ENCODE peak calls at places on chromosomes 1 and 21, in five cellular contexts. One of them, this sample, is unnamed.

GRCh38 chr1:179550753-179551682 is 24.7 kb downstream of the NPHS2 start:
- DNase-seq in fibroblast of lung: peak
- DNase-seq in nephron progenitor cell: no peak
- DNase-seq in dorsolateral prefrontal cortex: no peak
- DNase-seq in kidney: no peak
- DNase-seq in this sample: no peak

GRCh38 chr1:182391028-182391361 is 595 bp downstream of the GLUL start:
- DNase-seq in nephron progenitor cell: no peak
- DNase-seq in fibroblast of lung: no peak
- DNase-seq in kidney: no peak
- DNase-seq in dorsolateral prefrontal cortex: no peak
- DNase-seq in this sample: no peak

GRCh38 chr1:56189946-56190920 is 389.1 kb downstream of the PLPP3 start:
- DNase-seq in kidney: no peak
- DNase-seq in fibroblast of lung: no peak
- DNase-seq in nephron progenitor cell: no peak
- DNase-seq in dorsolateral prefrontal cortex: no peak
- DNase-seq in this sample: no peak

GRCh38 chr1:233627823-233628222 is 13.9 kb downstream of the KCNK1 start:
- DNase-seq in nephron progenitor cell: no peak
- DNase-seq in kidney: no peak
- DNase-seq in fibroblast of lung: no peak
- DNase-seq in dorsolateral prefrontal cortex: no peak
- DNase-seq in this sample: no peak

GRCh38 chr1:241972703-241973375 is 15.3 kb downstream of the BECN2 start:
- DNase-seq in nephron progenitor cell: peak
- DNase-seq in fibroblast of lung: no peak
- DNase-seq in dorsolateral prefrontal cortex: no peak
- DNase-seq in kidney: no peak
- DNase-seq in this sample: no peak

GRCh38 chr1:96214982-96215381 is 506.6 kb upstream of the PTBP2 start:
- DNase-seq in fibroblast of lung: peak
- DNase-seq in nephron progenitor cell: no peak
- DNase-seq in kidney: no peak
- DNase-seq in dorsolateral prefrontal cortex: no peak
- DNase-seq in this sample: no peak

GRCh38 chr1:29461115-29461739 is 224.9 kb downstream of the PTPRU start:
- DNase-seq in dorsolateral prefrontal cortex: no peak
- DNase-seq in nephron progenitor cell: no peak
- DNase-seq in fibroblast of lung: no peak
- DNase-seq in kidney: no peak
- DNase-seq in this sample: no peak

GRCh38 chr1:227449051-227449450 is 114.3 kb upstream of the ZNF678 start:
- DNase-seq in dorsolateral prefrontal cortex: no peak
- DNase-seq in fibroblast of lung: peak
- DNase-seq in kidney: peak
- DNase-seq in nephron progenitor cell: peak
- DNase-seq in this sample: peak

GRCh38 chr1:174021611-174022079 is 512 bp downstream of the RC3H1 start:
- DNase-seq in fibroblast of lung: peak
- DNase-seq in dorsolateral prefrontal cortex: no peak
- DNase-seq in nephron progenitor cell: no peak
- DNase-seq in kidney: peak
- DNase-seq in this sample: peak

GRCh38 chr21:41066086-41066938 is 101.6 kb upstream of the BACE2 start:
- DNase-seq in kidney: no peak
- DNase-seq in fibroblast of lung: no peak
- DNase-seq in nephron progenitor cell: no peak
- DNase-seq in dorsolateral prefrontal cortex: no peak
- DNase-seq in this sample: no peak

GRCh38 chr1:102580806-102581205 is 527.5 kb downstream of the COL11A1 start:
- DNase-seq in kidney: no peak
- DNase-seq in fibroblast of lung: no peak
- DNase-seq in nephron progenitor cell: no peak
- DNase-seq in dorsolateral prefrontal cortex: no peak
- DNase-seq in this sample: no peak

GRCh38 chr1:31760901-31761470 is 3.2 kb downstream of the ADGRB2 start:
- DNase-seq in fibroblast of lung: peak
- DNase-seq in nephron progenitor cell: peak
- DNase-seq in kidney: peak
- DNase-seq in dorsolateral prefrontal cortex: peak
- DNase-seq in this sample: peak

GRCh38 chr21:41610042-41610839 is 102.3 kb upstream of the TMPRSS2 start:
- DNase-seq in nephron progenitor cell: peak
- DNase-seq in kidney: no peak
- DNase-seq in fibroblast of lung: peak
- DNase-seq in dorsolateral prefrontal cortex: no peak
- DNase-seq in this sample: peak

GRCh38 chr1:35499652-35500176 is 57.5 kb downstream of the KIAA0319L start:
- DNase-seq in nephron progenitor cell: no peak
- DNase-seq in dorsolateral prefrontal cortex: no peak
- DNase-seq in fibroblast of lung: no peak
- DNase-seq in kidney: no peak
- DNase-seq in this sample: no peak

GRCh38 chr1:162357681-162358266 is 18.9 kb downstream of the SPATA46 start:
- DNase-seq in dorsolateral prefrontal cortex: no peak
- DNase-seq in kidney: no peak
- DNase-seq in nephron progenitor cell: no peak
- DNase-seq in fibroblast of lung: peak
- DNase-seq in this sample: no peak

GRCh38 chr1:90391116-90391515 is 326.0 kb downstream of the BARHL2 start:
- DNase-seq in fibroblast of lung: no peak
- DNase-seq in kidney: no peak
- DNase-seq in dorsolateral prefrontal cortex: no peak
- DNase-seq in nephron progenitor cell: no peak
- DNase-seq in this sample: no peak

GRCh38 chr1:3732747-3733602 is 19.3 kb upstream of the CCDC27 start:
- DNase-seq in kidney: no peak
- DNase-seq in nephron progenitor cell: peak
- DNase-seq in dorsolateral prefrontal cortex: no peak
- DNase-seq in fibroblast of lung: no peak
- DNase-seq in this sample: no peak

GRCh38 chr1:182175340-182176068 is 114.0 kb upstream of the ZNF648 start:
- DNase-seq in kidney: no peak
- DNase-seq in nephron progenitor cell: no peak
- DNase-seq in fibroblast of lung: no peak
- DNase-seq in dorsolateral prefrontal cortex: no peak
- DNase-seq in this sample: no peak

GRCh38 chr1:84353665-84354064 is 44.6 kb upstream of the DNASE2B start:
- DNase-seq in nephron progenitor cell: no peak
- DNase-seq in kidney: no peak
- DNase-seq in dorsolateral prefrontal cortex: no peak
- DNase-seq in fibroblast of lung: peak
- DNase-seq in this sample: no peak

GRCh38 chr21:38297193-38297592 is 40.4 kb downstream of the KCNJ15 start:
- DNase-seq in kidney: no peak
- DNase-seq in fibroblast of lung: peak
- DNase-seq in dorsolateral prefrontal cortex: no peak
- DNase-seq in nephron progenitor cell: no peak
- DNase-seq in this sample: no peak

GRCh38 chr1:31793086-31793485 is 22.7 kb downstream of the SPOCD1 start:
- DNase-seq in nephron progenitor cell: no peak
- DNase-seq in kidney: peak
- DNase-seq in fibroblast of lung: no peak
- DNase-seq in dorsolateral prefrontal cortex: peak
- DNase-seq in this sample: no peak

GRCh38 chr1:116909511-116910378 is at the start of gene PTGFRN:
- DNase-seq in nephron progenitor cell: peak
- DNase-seq in kidney: peak
- DNase-seq in dorsolateral prefrontal cortex: peak
- DNase-seq in fibroblast of lung: peak
- DNase-seq in this sample: peak

GRCh38 chr1:218415726-218416125 is 70.6 kb downstream of the TGFB2 start:
- DNase-seq in kidney: no peak
- DNase-seq in dorsolateral prefrontal cortex: no peak
- DNase-seq in nephron progenitor cell: no peak
- DNase-seq in fibroblast of lung: no peak
- DNase-seq in this sample: no peak

GRCh38 chr21:29221259-29221744 is 77.4 kb upstream of the BACH1 start:
- DNase-seq in fibroblast of lung: peak
- DNase-seq in kidney: no peak
- DNase-seq in nephron progenitor cell: no peak
- DNase-seq in dorsolateral prefrontal cortex: no peak
- DNase-seq in this sample: no peak

GRCh38 chr1:98467584-98467983 is 193.9 kb upstream of the SNX7 start:
- DNase-seq in fibroblast of lung: peak
- DNase-seq in dorsolateral prefrontal cortex: no peak
- DNase-seq in nephron progenitor cell: no peak
- DNase-seq in kidney: no peak
- DNase-seq in this sample: no peak

GRCh38 chr21:33291686-33292085 is 25.5 kb downstream of the IL10RB start:
- DNase-seq in dorsolateral prefrontal cortex: no peak
- DNase-seq in fibroblast of lung: no peak
- DNase-seq in kidney: no peak
- DNase-seq in nephron progenitor cell: no peak
- DNase-seq in this sample: no peak

GRCh38 chr21:32336711-32337110 is 38.1 kb downstream of the MRAP start:
- DNase-seq in nephron progenitor cell: no peak
- DNase-seq in dorsolateral prefrontal cortex: no peak
- DNase-seq in fibroblast of lung: no peak
- DNase-seq in kidney: no peak
- DNase-seq in this sample: no peak

DNA sequence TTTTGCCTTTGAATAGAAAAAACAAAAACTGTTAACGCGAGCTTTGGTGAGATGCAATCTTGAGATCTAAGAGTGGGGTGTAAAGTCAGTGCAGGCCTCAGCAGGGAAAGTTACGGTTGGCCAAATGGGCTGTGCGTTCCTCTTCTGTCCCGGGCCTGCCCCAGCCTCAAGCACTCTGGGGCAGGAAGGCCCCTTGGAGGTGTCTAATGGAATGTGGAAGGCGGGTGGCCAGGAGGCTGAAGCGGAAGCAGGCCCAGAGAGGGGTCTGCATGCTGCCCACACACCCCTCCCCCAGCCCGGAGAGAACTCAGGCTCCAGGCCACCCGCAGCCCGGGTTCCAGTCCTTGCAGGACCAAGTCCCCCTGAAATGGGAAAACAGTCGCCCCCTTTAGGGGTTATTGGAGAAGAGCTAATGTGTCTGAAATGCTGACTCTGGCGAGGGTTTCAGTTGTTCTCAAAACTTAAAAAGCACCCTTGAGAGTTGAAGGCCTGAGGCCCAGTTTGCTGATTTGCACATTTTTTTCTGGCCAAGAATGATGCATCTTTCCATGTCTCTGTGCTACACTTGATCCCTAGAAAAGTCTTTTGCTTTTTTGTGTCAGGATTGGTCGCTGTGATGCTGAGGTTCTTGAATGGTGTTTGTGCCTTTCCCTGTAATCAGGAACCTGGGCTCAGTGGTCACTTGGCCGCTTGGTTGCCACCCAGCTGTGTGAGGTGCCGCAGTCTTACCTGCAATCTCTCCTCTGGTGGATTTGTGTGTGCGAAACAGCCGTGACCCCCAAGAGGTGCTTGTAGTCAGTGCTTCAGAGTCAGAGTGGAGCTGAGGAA is 2.0 kb downstream of the COL18A1 start:
- DNase-seq in dorsolateral prefrontal cortex: no peak
- DNase-seq in fibroblast of lung: no peak
- DNase-seq in kidney: peak
- DNase-seq in nephron progenitor cell: peak
- DNase-seq in this sample: no peak
- TF ChIP-seq CTCF in dorsolateral prefrontal cortex: no peak
- TF ChIP-seq CTCF in fibroblast of lung: no peak
- TF ChIP-seq CTCF in kidney: no peak
- TF ChIP-seq CTCF in nephron progenitor cell: no peak
- TF ChIP-seq CTCF in this sample: no peak

GRCh38 chr1:17485280-17485679 is 45.8 kb upstream of the RCC2 start:
- DNase-seq in nephron progenitor cell: peak
- DNase-seq in dorsolateral prefrontal cortex: no peak
- DNase-seq in kidney: no peak
- DNase-seq in fibroblast of lung: peak
- DNase-seq in this sample: no peak
- TF ChIP-seq CTCF in nephron progenitor cell: peak
- TF ChIP-seq CTCF in dorsolateral prefrontal cortex: peak
- TF ChIP-seq CTCF in kidney: peak
- TF ChIP-seq CTCF in fibroblast of lung: peak
- TF ChIP-seq CTCF in this sample: peak

GRCh38 chr1:6360517-6360916 is 33.0 kb downstream of the ACOT7 start:
- DNase-seq in dorsolateral prefrontal cortex: no peak
- DNase-seq in kidney: no peak
- DNase-seq in fibroblast of lung: no peak
- DNase-seq in nephron progenitor cell: no peak
- DNase-seq in this sample: no peak

GRCh38 chr1:6361124-6361775 is 32.3 kb downstream of the ACOT7 start:
- DNase-seq in fibroblast of lung: no peak
- DNase-seq in nephron progenitor cell: no peak
- DNase-seq in dorsolateral prefrontal cortex: no peak
- DNase-seq in kidney: no peak
- DNase-seq in this sample: no peak

GRCh38 chr1:6358757-6359567 is 34.6 kb downstream of the ACOT7 start:
- DNase-seq in dorsolateral prefrontal cortex: no peak
- DNase-seq in fibroblast of lung: peak
- DNase-seq in kidney: peak
- DNase-seq in nephron progenitor cell: no peak
- DNase-seq in this sample: no peak

GRCh38 chr1:6358144-6358624 is 35.4 kb downstream of the ACOT7 start:
- DNase-seq in dorsolateral prefrontal cortex: no peak
- DNase-seq in nephron progenitor cell: no peak
- DNase-seq in kidney: no peak
- DNase-seq in fibroblast of lung: no peak
- DNase-seq in this sample: no peak

DNA sequence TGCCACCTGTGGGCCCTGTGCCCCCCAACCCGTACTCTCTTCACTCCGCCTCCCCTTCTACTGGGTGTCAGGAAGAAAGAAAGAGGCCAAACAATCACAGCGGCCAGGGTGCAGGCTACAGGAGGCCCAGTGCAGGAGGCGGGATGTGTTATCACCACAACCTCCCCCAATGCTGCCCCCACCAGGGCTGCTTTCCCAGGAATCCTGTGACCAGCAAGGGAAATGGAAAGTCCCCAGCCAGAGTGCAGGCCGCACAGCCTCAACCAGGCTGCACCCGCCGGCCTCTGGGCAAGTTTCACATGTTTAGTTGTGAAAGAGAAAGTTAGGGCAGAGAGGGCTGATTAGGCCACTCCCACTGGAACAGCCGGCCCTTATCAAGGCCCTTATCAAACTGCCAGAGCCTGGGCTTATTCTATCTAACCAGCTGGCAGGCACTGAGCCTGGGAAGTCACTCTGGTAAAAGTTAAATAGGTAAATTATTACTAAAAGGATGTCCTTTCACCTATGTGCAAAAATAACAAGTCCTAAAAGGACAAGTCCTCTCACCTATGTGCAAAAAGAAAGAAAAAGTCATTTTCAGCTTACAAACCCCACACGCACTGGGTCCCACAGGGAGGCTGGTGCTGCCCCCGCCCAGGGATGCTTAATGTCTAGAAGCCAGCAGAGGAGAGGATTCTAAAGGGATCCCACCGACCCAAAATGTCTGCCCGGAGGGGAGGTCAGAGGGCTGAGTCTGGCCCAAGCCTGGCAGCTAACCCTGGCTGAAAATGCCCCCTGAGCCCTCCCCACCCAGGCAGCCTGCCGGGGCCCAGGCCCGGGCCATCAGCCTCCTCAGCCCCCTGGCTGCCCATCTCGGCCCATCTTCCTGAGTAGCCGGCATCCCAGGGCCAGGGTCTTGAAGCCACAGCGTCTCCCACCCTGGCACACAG is 33.7 kb downstream of the ACOT7 start:
- DNase-seq in fibroblast of lung: peak
- DNase-seq in kidney: peak
- DNase-seq in nephron progenitor cell: peak
- DNase-seq in dorsolateral prefrontal cortex: no peak
- DNase-seq in this sample: peak
- TF ChIP-seq CTCF in fibroblast of lung: no peak
- TF ChIP-seq CTCF in kidney: no peak
- TF ChIP-seq CTCF in nephron progenitor cell: no peak
- TF ChIP-seq CTCF in dorsolateral prefrontal cortex: no peak
- TF ChIP-seq CTCF in this sample: no peak

GRCh38 chr1:66248746-66249145 is 285.2 kb upstream of the SGIP1 start:
- DNase-seq in fibroblast of lung: no peak
- DNase-seq in kidney: no peak
- DNase-seq in nephron progenitor cell: no peak
- DNase-seq in dorsolateral prefrontal cortex: no peak
- DNase-seq in this sample: no peak
- TF ChIP-seq CTCF in fibroblast of lung: no peak
- TF ChIP-seq CTCF in kidney: no peak
- TF ChIP-seq CTCF in nephron progenitor cell: no peak
- TF ChIP-seq CTCF in dorsolateral prefrontal cortex: no peak
- TF ChIP-seq CTCF in this sample: no peak

This sample was measured in GM13977.